ENCODE peak calls at places on chromosomes 11 and 22, in six cellular contexts. One of them, this sample, is unnamed. For H3K4me1, the result is how much of the 10 kb centered on the place peaks cover.

GRCh38 chr11:2808850-2809847 is 76.4 kb downstream of the CDKN1C start:
- DNase-seq in OCI-LY7: no peak
- DNase-seq in IMR-90: no peak
- DNase-seq in right cardiac atrium: peak
- DNase-seq in thoracic aorta: no peak
- DNase-seq in cardiac muscle cell: no peak
- DNase-seq in this sample: no peak

GRCh38 chr11:69642549-69642912 is 1.6 kb downstream of the CCND1 start:
- DNase-seq in OCI-LY7: no peak
- DNase-seq in IMR-90: no peak
- DNase-seq in right cardiac atrium: peak
- DNase-seq in thoracic aorta: no peak
- DNase-seq in cardiac muscle cell: peak
- DNase-seq in this sample: peak

GRCh38 chr11:46537851-46538295 is 56.0 kb downstream of the AMBRA1 start:
- DNase-seq in OCI-LY7: peak
- DNase-seq in IMR-90: peak
- DNase-seq in right cardiac atrium: peak
- DNase-seq in thoracic aorta: no peak
- DNase-seq in cardiac muscle cell: peak
- DNase-seq in this sample: no peak

GRCh38 chr22:25930083-25930482 is 188.1 kb downstream of the MYO18B start:
- DNase-seq in OCI-LY7: no peak
- DNase-seq in IMR-90: no peak
- DNase-seq in right cardiac atrium: no peak
- DNase-seq in thoracic aorta: no peak
- DNase-seq in cardiac muscle cell: no peak
- DNase-seq in this sample: no peak

GRCh38 chr11:60625262-60625661 is 74.2 kb upstream of the MS4A8 start:
- DNase-seq in OCI-LY7: peak
- DNase-seq in IMR-90: peak
- DNase-seq in right cardiac atrium: no peak
- DNase-seq in thoracic aorta: no peak
- DNase-seq in cardiac muscle cell: peak
- DNase-seq in this sample: no peak

GRCh38 chr11:79060081-79060480 is 380.7 kb downstream of the TENM4 start:
- DNase-seq in OCI-LY7: no peak
- DNase-seq in IMR-90: no peak
- DNase-seq in right cardiac atrium: no peak
- DNase-seq in thoracic aorta: no peak
- DNase-seq in cardiac muscle cell: no peak
- DNase-seq in this sample: no peak

GRCh38 chr11:2109541-2110019 is 29.6 kb downstream of the IGF2 start:
- DNase-seq in OCI-LY7: peak
- DNase-seq in IMR-90: no peak
- DNase-seq in right cardiac atrium: peak
- DNase-seq in thoracic aorta: no peak
- DNase-seq in cardiac muscle cell: peak
- DNase-seq in this sample: no peak

GRCh38 chr11:44274404-44274803 is 35.5 kb downstream of the ALX4 start:
- DNase-seq in OCI-LY7: no peak
- DNase-seq in IMR-90: no peak
- DNase-seq in right cardiac atrium: no peak
- DNase-seq in thoracic aorta: no peak
- DNase-seq in cardiac muscle cell: no peak
- DNase-seq in this sample: no peak

GRCh38 chr22:49202226-49202625 is 625.4 kb downstream of the BRD1 start:
- DNase-seq in OCI-LY7: no peak
- DNase-seq in IMR-90: no peak
- DNase-seq in right cardiac atrium: no peak
- DNase-seq in thoracic aorta: no peak
- DNase-seq in cardiac muscle cell: no peak
- DNase-seq in this sample: peak

GRCh38 chr11:126354631-126355323 is 709 bp upstream of the ST3GAL4 start:
- DNase-seq in OCI-LY7: peak
- DNase-seq in IMR-90: no peak
- DNase-seq in right cardiac atrium: peak
- DNase-seq in thoracic aorta: no peak
- DNase-seq in cardiac muscle cell: no peak
- DNase-seq in this sample: peak

GRCh38 chr11:44962464-44962863 is 11.8 kb upstream of the TP53I11 start:
- DNase-seq in OCI-LY7: no peak
- DNase-seq in IMR-90: no peak
- DNase-seq in right cardiac atrium: no peak
- DNase-seq in thoracic aorta: no peak
- DNase-seq in cardiac muscle cell: no peak
- DNase-seq in this sample: no peak

GRCh38 chr22:20096574-20097420 is 16.8 kb downstream of the DGCR8 start:
- DNase-seq in OCI-LY7: no peak
- DNase-seq in IMR-90: no peak
- DNase-seq in right cardiac atrium: no peak
- DNase-seq in thoracic aorta: no peak
- DNase-seq in cardiac muscle cell: no peak
- DNase-seq in this sample: no peak

GRCh38 chr22:37174964-37175363 is 13.1 kb downstream of the C1QTNF6 start:
- DNase-seq in OCI-LY7: no peak
- DNase-seq in IMR-90: no peak
- DNase-seq in right cardiac atrium: no peak
- DNase-seq in thoracic aorta: no peak
- DNase-seq in cardiac muscle cell: no peak
- DNase-seq in this sample: no peak

GRCh38 chr11:9077164-9077563 is 14.2 kb downstream of the SCUBE2 start:
- DNase-seq in OCI-LY7: no peak
- DNase-seq in IMR-90: no peak
- DNase-seq in right cardiac atrium: no peak
- DNase-seq in thoracic aorta: no peak
- DNase-seq in cardiac muscle cell: no peak
- DNase-seq in this sample: no peak

GRCh38 chr11:130775306-130776043 is 140.8 kb downstream of the SNX19 start:
- DNase-seq in OCI-LY7: no peak
- DNase-seq in IMR-90: peak
- DNase-seq in right cardiac atrium: no peak
- DNase-seq in thoracic aorta: no peak
- DNase-seq in cardiac muscle cell: no peak
- DNase-seq in this sample: no peak

GRCh38 chr11:12222099-12222751 is 111.8 kb downstream of the MICAL2 start:
- DNase-seq in OCI-LY7: no peak
- DNase-seq in IMR-90: no peak
- DNase-seq in right cardiac atrium: peak
- DNase-seq in thoracic aorta: no peak
- DNase-seq in cardiac muscle cell: no peak
- DNase-seq in this sample: peak

GRCh38 chr22:41832553-41833368 is at the start of gene SREBF2:
- DNase-seq in OCI-LY7: peak
- DNase-seq in IMR-90: peak
- DNase-seq in right cardiac atrium: peak
- DNase-seq in thoracic aorta: peak
- DNase-seq in cardiac muscle cell: peak
- DNase-seq in this sample: peak

GRCh38 chr11:25206762-25207161 is 709.9 kb downstream of the LUZP2 start:
- DNase-seq in OCI-LY7: no peak
- DNase-seq in IMR-90: no peak
- DNase-seq in right cardiac atrium: no peak
- DNase-seq in thoracic aorta: no peak
- DNase-seq in cardiac muscle cell: no peak
- DNase-seq in this sample: no peak

GRCh38 chr22:36184433-36185035 is 17.1 kb downstream of the APOL4 start:
- DNase-seq in OCI-LY7: no peak
- DNase-seq in IMR-90: no peak
- DNase-seq in right cardiac atrium: no peak
- DNase-seq in thoracic aorta: no peak
- DNase-seq in cardiac muscle cell: no peak
- DNase-seq in this sample: no peak

GRCh38 chr11:82747471-82747870 is 13.8 kb upstream of the FAM181B start:
- DNase-seq in OCI-LY7: no peak
- DNase-seq in IMR-90: no peak
- DNase-seq in right cardiac atrium: no peak
- DNase-seq in thoracic aorta: no peak
- DNase-seq in cardiac muscle cell: no peak
- DNase-seq in this sample: no peak

GRCh38 chr11:76157891-76158290 is 48.4 kb downstream of the WNT11 start:
- DNase-seq in OCI-LY7: no peak
- DNase-seq in IMR-90: no peak
- DNase-seq in right cardiac atrium: no peak
- DNase-seq in thoracic aorta: no peak
- DNase-seq in cardiac muscle cell: no peak
- DNase-seq in this sample: no peak

GRCh38 chr11:73991471-73992006 is 8.9 kb upstream of the UCP2 start:
- DNase-seq in OCI-LY7: peak
- DNase-seq in IMR-90: no peak
- DNase-seq in right cardiac atrium: no peak
- DNase-seq in thoracic aorta: no peak
- DNase-seq in cardiac muscle cell: no peak
- DNase-seq in this sample: no peak
- H3K4me1 ChIP-seq in OCI-LY7: half or more
- H3K4me1 ChIP-seq in IMR-90: under half
- H3K4me1 ChIP-seq in right cardiac atrium: under half
- H3K4me1 ChIP-seq in thoracic aorta: under half
- H3K4me1 ChIP-seq in cardiac muscle cell: under half
- H3K4me1 ChIP-seq in this sample: under half

DNA sequence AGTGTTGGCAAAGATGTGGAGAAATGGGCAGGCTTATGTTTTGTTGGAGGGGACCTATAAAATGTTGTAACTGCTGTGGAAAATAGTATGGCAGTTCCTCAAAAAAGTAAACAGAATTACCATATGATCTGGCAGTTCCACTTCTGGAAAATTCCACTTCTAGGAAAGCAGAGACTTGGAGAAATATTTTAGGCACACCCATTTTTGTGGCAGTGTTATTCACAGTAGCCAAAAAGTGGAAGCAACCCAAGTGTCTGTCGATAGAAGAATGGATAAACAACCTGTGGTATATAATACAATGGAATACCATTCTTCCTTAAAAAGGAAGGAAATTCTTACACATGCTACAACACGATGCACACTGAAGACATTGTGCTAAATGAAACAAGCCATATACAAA is 57.0 kb upstream of the ADORA2A start:
- DNase-seq in OCI-LY7: no peak
- DNase-seq in IMR-90: no peak
- DNase-seq in right cardiac atrium: no peak
- DNase-seq in thoracic aorta: no peak
- DNase-seq in cardiac muscle cell: no peak
- DNase-seq in this sample: no peak
- H3K4me1 ChIP-seq in OCI-LY7: under half
- H3K4me1 ChIP-seq in IMR-90: under half
- H3K4me1 ChIP-seq in right cardiac atrium: under half
- H3K4me1 ChIP-seq in thoracic aorta: under half
- H3K4me1 ChIP-seq in cardiac muscle cell: under half
- H3K4me1 ChIP-seq in this sample: under half

DNA sequence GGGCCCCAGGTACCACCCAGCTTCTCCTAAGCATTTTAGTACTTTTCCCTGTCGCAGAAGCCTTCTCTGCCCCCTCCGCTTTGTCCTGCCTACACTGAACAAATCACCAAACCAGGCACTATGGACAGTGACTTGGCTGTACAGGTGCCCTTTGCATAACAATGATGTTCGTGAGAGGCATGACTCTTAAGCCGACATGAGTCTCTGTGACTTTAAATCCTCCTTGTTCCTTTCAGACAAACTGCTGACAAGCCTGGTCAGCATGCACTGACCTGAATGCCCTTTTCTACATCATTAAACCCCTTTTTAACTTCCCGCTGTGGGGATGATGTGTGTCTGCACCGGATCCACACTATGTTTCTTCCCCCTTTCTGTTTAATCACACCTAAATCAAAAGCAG is 16.6 kb downstream of the CAVIN3 start:
- DNase-seq in OCI-LY7: no peak
- DNase-seq in IMR-90: no peak
- DNase-seq in right cardiac atrium: no peak
- DNase-seq in thoracic aorta: no peak
- DNase-seq in cardiac muscle cell: peak
- DNase-seq in this sample: no peak
- H3K4me1 ChIP-seq in OCI-LY7: under half
- H3K4me1 ChIP-seq in IMR-90: under half
- H3K4me1 ChIP-seq in right cardiac atrium: under half
- H3K4me1 ChIP-seq in thoracic aorta: under half
- H3K4me1 ChIP-seq in cardiac muscle cell: under half
- H3K4me1 ChIP-seq in this sample: under half

GRCh38 chr11:61800331-61801281 is 7.9 kb downstream of the FEN1 start:
- DNase-seq in OCI-LY7: no peak
- DNase-seq in IMR-90: peak
- DNase-seq in right cardiac atrium: no peak
- DNase-seq in thoracic aorta: no peak
- DNase-seq in cardiac muscle cell: no peak
- DNase-seq in this sample: no peak
- H3K4me1 ChIP-seq in OCI-LY7: under half
- H3K4me1 ChIP-seq in IMR-90: under half
- H3K4me1 ChIP-seq in right cardiac atrium: under half
- H3K4me1 ChIP-seq in thoracic aorta: under half
- H3K4me1 ChIP-seq in cardiac muscle cell: under half
- H3K4me1 ChIP-seq in this sample: under half

DNA sequence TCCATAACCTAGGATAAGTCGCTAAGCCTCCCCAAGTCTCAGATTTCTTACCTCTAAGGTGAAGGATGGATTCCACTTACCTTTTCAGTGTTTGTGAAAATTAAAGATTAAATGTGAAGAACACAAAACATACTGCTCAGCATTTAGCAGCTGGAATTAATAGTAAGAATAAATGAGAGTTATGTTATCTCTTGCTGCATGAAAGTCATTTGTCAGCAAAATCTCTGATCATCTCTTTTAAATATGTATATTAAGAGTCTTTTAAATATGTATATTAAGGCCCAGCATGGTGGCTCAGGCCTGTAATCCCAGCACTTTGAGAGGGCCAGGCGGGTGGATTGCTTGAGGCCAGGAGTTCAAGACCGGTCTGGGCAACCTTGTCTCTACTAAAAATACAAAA is 72.3 kb upstream of the TTC12 start:
- DNase-seq in OCI-LY7: no peak
- DNase-seq in IMR-90: no peak
- DNase-seq in right cardiac atrium: no peak
- DNase-seq in thoracic aorta: no peak
- DNase-seq in cardiac muscle cell: no peak
- DNase-seq in this sample: no peak
- H3K4me1 ChIP-seq in OCI-LY7: under half
- H3K4me1 ChIP-seq in IMR-90: under half
- H3K4me1 ChIP-seq in right cardiac atrium: under half
- H3K4me1 ChIP-seq in thoracic aorta: under half
- H3K4me1 ChIP-seq in cardiac muscle cell: under half
- H3K4me1 ChIP-seq in this sample: under half

This sample was measured in upper lobe of right lung.